ENCODE peak calls at places on chromosomes 7 and 10, in nine cellular contexts. V, Y, K, F, H, B, S, Z and T are unnamed samples.

GRCh38 chr10:61902448-61903183 is 1.1 kb downstream of the ARID5B start:
- DNase-seq in V (no peak), Y (peak), K (peak), F (peak), H (peak), B (peak), S (no peak), Z (no peak), T (peak)

GRCh38 chr10:60732240-60733188 is 45.8 kb upstream of the CDK1 start:
- DNase-seq in V (no peak), Y (no peak), K (peak), F (no peak), H (no peak), B (peak), S (no peak), Z (no peak), T (no peak)

GRCh38 chr10:112369495-112370423 is 4.2 kb upstream of the ACSL5 start:
- DNase-seq in V (no peak), Y (no peak), K (no peak), F (no peak), H (no peak), B (no peak), S (no peak), Z (no peak), T (no peak)

GRCh38 chr7:4030346-4030745 is 651.7 kb upstream of the FOXK1 start:
- DNase-seq in V (no peak), Y (no peak), K (no peak), F (no peak), H (no peak), B (no peak), S (no peak), Z (no peak), T (no peak)

GRCh38 chr7:158536871-158537865 is 50.5 kb downstream of the PTPRN2 start:
- DNase-seq in V (no peak), Y (no peak), K (no peak), F (no peak), H (no peak), B (no peak), S (no peak), Z (no peak), T (no peak)

GRCh38 chr10:114239117-114239993 is at the start of gene VWA2:
- DNase-seq in V (no peak), Y (no peak), K (peak), F (no peak), H (peak), B (no peak), S (no peak), Z (peak), T (no peak)

GRCh38 chr10:42549851-42550250 is 88.5 kb downstream of the ZNF33B start:
- DNase-seq in V (no peak), Y (no peak), K (no peak), F (no peak), H (no peak), B (no peak), S (no peak), Z (no peak), T (no peak)

GRCh38 chr10:35386594-35387174 is 50.4 kb downstream of the CCNY start:
- DNase-seq in V (no peak), Y (peak), K (no peak), F (peak), H (no peak), B (peak), S (no peak), Z (peak), T (peak)

GRCh38 chr10:26703096-26703495 is 5.6 kb downstream of the PDSS1 start:
- DNase-seq in V (no peak), Y (no peak), K (no peak), F (no peak), H (no peak), B (no peak), S (no peak), Z (no peak), T (no peak)

GRCh38 chr7:11193131-11193867 is 219.6 kb downstream of the PHF14 start:
- DNase-seq in V (peak), Y (no peak), K (no peak), F (peak), H (no peak), B (peak), S (no peak), Z (peak), T (peak)

GRCh38 chr7:39838326-39838725 is 111.7 kb upstream of the CDK13 start:
- DNase-seq in V (no peak), Y (peak), K (no peak), F (peak), H (no peak), B (peak), S (no peak), Z (no peak), T (peak)

GRCh38 chr7:133822001-133822641 is 305.0 kb upstream of the LRGUK start:
- DNase-seq in V (no peak), Y (no peak), K (no peak), F (no peak), H (no peak), B (peak), S (no peak), Z (no peak), T (no peak)

GRCh38 chr7:36215017-36215621 is 62.1 kb downstream of the EEPD1 start:
- DNase-seq in V (no peak), Y (no peak), K (no peak), F (peak), H (no peak), B (no peak), S (no peak), Z (no peak), T (peak)

GRCh38 chr7:129804301-129805085 is 148.3 kb downstream of the UBE2H start:
- DNase-seq in V (no peak), Y (no peak), K (no peak), F (no peak), H (no peak), B (no peak), S (no peak), Z (no peak), T (no peak)

GRCh38 chr7:302054-302992 is 12.4 kb downstream of the FOXL3 start:
- DNase-seq in V (no peak), Y (no peak), K (no peak), F (no peak), H (no peak), B (no peak), S (no peak), Z (no peak), T (no peak)

GRCh38 chr10:12603766-12604470 is 254.6 kb downstream of the CAMK1D start:
- DNase-seq in V (no peak), Y (no peak), K (no peak), F (no peak), H (no peak), B (no peak), S (no peak), Z (no peak), T (no peak)

GRCh38 chr10:130808686-130809085 is 502.8 kb downstream of the TCERG1L start:
- DNase-seq in V (no peak), Y (no peak), K (no peak), F (no peak), H (no peak), B (no peak), S (no peak), Z (no peak), T (no peak)

GRCh38 chr7:150323682-150324365 is 479 bp upstream of the ACTR3C start:
- DNase-seq in V (no peak), Y (no peak), K (no peak), F (no peak), H (no peak), B (peak), S (no peak), Z (no peak), T (peak)

GRCh38 chr10:113111900-113112853 is 162.1 kb downstream of the TCF7L2 start:
- DNase-seq in V (peak), Y (no peak), K (no peak), F (peak), H (no peak), B (peak), S (no peak), Z (peak), T (peak)

GRCh38 chr7:18894155-18894554 is 223.3 kb downstream of the TWIST1 start:
- DNase-seq in V (no peak), Y (no peak), K (no peak), F (no peak), H (no peak), B (no peak), S (no peak), Z (no peak), T (no peak)

GRCh38 chr7:144656960-144657359 is 178.9 kb downstream of the TPK1 start:
- DNase-seq in V (no peak), Y (no peak), K (no peak), F (no peak), H (no peak), B (no peak), S (no peak), Z (no peak), T (no peak)

GRCh38 chr7:98372993-98373392 is 27.9 kb downstream of the BAIAP2L1 start:
- DNase-seq in V (peak), Y (no peak), K (no peak), F (peak), H (no peak), B (peak), S (peak), Z (no peak), T (peak)

GRCh38 chr10:13001041-13001886 is at the start of gene CCDC3:
- DNase-seq in V (no peak), Y (no peak), K (peak), F (no peak), H (peak), B (no peak), S (no peak), Z (no peak), T (no peak)

GRCh38 chr7:115754226-115754625 is 276.3 kb downstream of the TFEC start:
- DNase-seq in V (no peak), Y (no peak), K (no peak), F (no peak), H (no peak), B (no peak), S (no peak), Z (no peak), T (no peak)

DNA sequence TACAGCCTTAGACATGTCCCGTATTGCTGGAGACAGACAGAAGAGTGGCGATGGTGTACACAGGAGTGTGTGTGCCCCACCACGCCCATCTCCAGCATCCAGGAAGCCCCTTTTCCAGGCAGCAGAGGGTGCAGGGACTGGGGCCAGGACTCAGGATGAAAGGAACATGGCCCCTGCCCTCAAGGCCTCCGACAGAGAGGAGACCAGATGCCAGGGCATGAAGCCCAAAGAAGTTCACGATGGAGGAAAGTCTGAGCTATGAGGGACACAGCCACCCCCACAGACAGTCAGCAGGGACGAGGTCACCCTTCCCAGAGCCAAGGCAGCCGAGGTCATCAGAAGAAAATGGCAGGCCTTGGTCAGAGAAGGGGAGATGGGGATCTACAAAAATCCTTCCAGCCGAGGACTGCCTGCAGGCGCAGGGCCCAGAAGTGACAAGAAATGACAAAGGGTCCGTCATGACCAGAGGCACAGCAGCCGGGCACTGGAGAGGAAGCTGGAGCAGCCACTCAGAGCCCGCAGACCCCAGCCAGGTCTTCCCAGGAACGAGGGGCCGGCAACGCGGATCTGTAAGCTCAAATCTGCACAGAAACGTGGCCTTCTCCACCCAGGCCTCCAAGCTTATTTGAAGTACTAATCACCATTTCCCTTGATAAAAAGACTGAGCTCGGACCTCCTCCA is 78.7 kb upstream of the PPP2R2D start:
- DNase-seq in V (no peak), Y (no peak), K (no peak), F (no peak), H (no peak), B (no peak), S (no peak), Z (no peak), T (no peak)
- TF ChIP-seq CTCF in V (no peak), Y (no peak), K (no peak), F (no peak), H (no peak), B (no peak), S (no peak), Z (no peak), T (no peak)

GRCh38 chr10:15433850-15434537 is 62.9 kb upstream of the FAM171A1 start:
- DNase-seq in V (no peak), Y (peak), K (peak), F (peak), H (peak), B (peak), S (no peak), Z (peak), T (peak)
- TF ChIP-seq CTCF in V (peak), Y (peak), K (peak), F (peak), H (peak), B (peak), S (peak), Z (peak), T (peak)

GRCh38 chr7:91847881-91848599 is 32.5 kb downstream of the MTERF1 start:
- DNase-seq in V (no peak), Y (no peak), K (no peak), F (no peak), H (no peak), B (no peak), S (no peak), Z (no peak), T (peak)

GRCh38 chr7:91846436-91846835 is 34.1 kb downstream of the MTERF1 start:
- DNase-seq in V (no peak), Y (no peak), K (no peak), F (no peak), H (no peak), B (no peak), S (peak), Z (no peak), T (peak)

GRCh38 chr7:91850455-91850854 is 30.0 kb downstream of the MTERF1 start:
- DNase-seq in V (no peak), Y (peak), K (no peak), F (peak), H (no peak), B (peak), S (no peak), Z (peak), T (peak)

GRCh38 chr7:91852263-91852741 is 28.2 kb downstream of the MTERF1 start:
- DNase-seq in V (no peak), Y (peak), K (no peak), F (no peak), H (no peak), B (peak), S (no peak), Z (peak), T (peak)
- TF ChIP-seq CTCF in V (peak), Y (peak), K (peak), F (peak), H (no peak), B (peak), S (no peak), Z (peak), T (peak)

DNA sequence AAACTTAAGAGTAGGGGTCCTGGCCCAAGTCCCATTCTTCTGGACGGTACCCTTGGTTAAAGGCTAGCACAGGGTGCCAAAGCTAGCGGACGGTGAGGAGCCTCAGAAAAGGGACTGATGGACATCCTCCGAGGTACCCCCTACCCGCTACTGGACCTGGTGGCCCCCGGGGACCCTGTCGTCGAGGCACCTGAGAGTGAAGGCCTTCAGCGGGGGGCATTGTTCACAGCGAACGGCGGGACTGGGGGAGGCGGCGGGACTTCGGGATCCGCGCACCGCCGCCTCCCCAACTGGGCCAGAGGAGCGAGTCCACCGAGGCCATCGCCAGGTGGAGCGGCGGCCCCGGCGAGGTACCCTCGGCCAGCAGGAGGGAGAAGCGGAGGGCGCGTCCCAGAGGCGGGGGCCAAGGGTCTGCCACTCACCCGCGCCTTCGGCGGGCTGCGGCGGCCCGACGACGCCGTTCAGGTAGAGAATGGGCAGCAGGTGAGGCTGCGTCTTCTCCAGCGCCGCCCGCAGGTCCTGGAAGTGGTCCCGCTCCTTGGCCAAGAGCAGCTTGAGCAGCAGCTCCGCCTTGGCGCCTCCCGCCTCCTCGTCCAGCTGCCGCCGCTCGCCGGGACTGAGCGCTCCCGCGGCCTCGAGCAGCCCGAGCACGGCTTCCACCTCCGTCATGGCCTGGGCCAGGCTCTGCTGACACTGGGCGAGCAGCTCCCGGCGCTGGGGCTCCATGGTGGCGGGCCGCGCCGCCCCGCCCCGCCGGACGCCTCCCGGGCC is 575 bp downstream of the DLG5 start:
- DNase-seq in V (no peak), Y (no peak), K (peak), F (peak), H (no peak), B (peak), S (no peak), Z (peak), T (peak)
- TF ChIP-seq CTCF in V (no peak), Y (no peak), K (no peak), F (peak), H (no peak), B (peak), S (no peak), Z (peak), T (no peak)

GRCh38 chr7:47089068-47089417 is 492.9 kb downstream of the TNS3 start:
- DNase-seq in V (no peak), Y (no peak), K (no peak), F (no peak), H (no peak), B (no peak), S (no peak), Z (no peak), T (no peak)
- TF ChIP-seq CTCF in V (no peak), Y (no peak), K (peak), F (no peak), H (no peak), B (no peak), S (no peak), Z (no peak), T (no peak)